ENCODE peak calls at places on chromosomes 3 and 15, in seven cellular contexts. One of them, this sample, is unnamed.

GRCh38 chr15:67542462-67543347 is at the start of gene MAP2K5:
- DNase-seq in body of pancreas: peak; percentile 84
- DNase-seq in heart left ventricle: peak; percentile 90
- DNase-seq in IMR-90: peak; percentile 57
- DNase-seq in tibial nerve: peak; percentile 78
- DNase-seq in HCT116: no peak
- DNase-seq in adrenal gland: peak; percentile 86
- DNase-seq in this sample: peak; percentile 87

GRCh38 chr3:21944251-21944650 is 193.2 kb upstream of the ZNF385D start:
- DNase-seq in IMR-90: no peak
- DNase-seq in body of pancreas: no peak
- DNase-seq in HCT116: no peak
- DNase-seq in heart left ventricle: no peak
- DNase-seq in adrenal gland: no peak
- DNase-seq in tibial nerve: no peak
- DNase-seq in this sample: no peak

GRCh38 chr3:187131981-187132380 is 7.3 kb downstream of the RPL39L start:
- DNase-seq in HCT116: no peak
- DNase-seq in IMR-90: peak; percentile 6
- DNase-seq in heart left ventricle: no peak
- DNase-seq in body of pancreas: no peak
- DNase-seq in adrenal gland: no peak
- DNase-seq in tibial nerve: no peak
- DNase-seq in this sample: no peak

GRCh38 chr3:49867871-49868321 is 1.8 kb downstream of the CAMKV start:
- DNase-seq in heart left ventricle: no peak
- DNase-seq in body of pancreas: no peak
- DNase-seq in IMR-90: peak; percentile 44
- DNase-seq in tibial nerve: no peak
- DNase-seq in HCT116: no peak
- DNase-seq in adrenal gland: no peak
- DNase-seq in this sample: peak; percentile 65

GRCh38 chr15:73330206-73331051 is 38.3 kb downstream of the HCN4 start:
- DNase-seq in adrenal gland: no peak
- DNase-seq in body of pancreas: no peak
- DNase-seq in HCT116: no peak
- DNase-seq in IMR-90: no peak
- DNase-seq in tibial nerve: no peak
- DNase-seq in heart left ventricle: no peak
- DNase-seq in this sample: no peak

GRCh38 chr3:37338500-37338899 is 164.1 kb upstream of the LRRFIP2 start:
- DNase-seq in HCT116: no peak
- DNase-seq in IMR-90: no peak
- DNase-seq in body of pancreas: no peak
- DNase-seq in adrenal gland: no peak
- DNase-seq in heart left ventricle: no peak
- DNase-seq in tibial nerve: no peak
- DNase-seq in this sample: no peak

GRCh38 chr3:31312400-31312799 is 220.3 kb upstream of the STT3B start:
- DNase-seq in adrenal gland: no peak
- DNase-seq in HCT116: no peak
- DNase-seq in heart left ventricle: no peak
- DNase-seq in IMR-90: no peak
- DNase-seq in tibial nerve: no peak
- DNase-seq in body of pancreas: no peak
- DNase-seq in this sample: no peak

GRCh38 chr3:36695769-36696137 is 68.6 kb downstream of the DCLK3 start:
- DNase-seq in IMR-90: peak; percentile 91
- DNase-seq in HCT116: no peak
- DNase-seq in body of pancreas: no peak
- DNase-seq in tibial nerve: no peak
- DNase-seq in adrenal gland: no peak
- DNase-seq in heart left ventricle: no peak
- DNase-seq in this sample: no peak

GRCh38 chr3:43171770-43172169 is 65.9 kb upstream of the POMGNT2 start:
- DNase-seq in HCT116: no peak
- DNase-seq in heart left ventricle: no peak
- DNase-seq in body of pancreas: no peak
- DNase-seq in adrenal gland: no peak
- DNase-seq in tibial nerve: no peak
- DNase-seq in IMR-90: no peak
- DNase-seq in this sample: no peak

GRCh38 chr3:176789281-176789705 is 408.0 kb downstream of the TBL1XR1 start:
- DNase-seq in adrenal gland: no peak
- DNase-seq in tibial nerve: no peak
- DNase-seq in HCT116: no peak
- DNase-seq in IMR-90: no peak
- DNase-seq in body of pancreas: no peak
- DNase-seq in heart left ventricle: no peak
- DNase-seq in this sample: no peak

GRCh38 chr15:89662893-89663673 is 7.8 kb upstream of the KIF7 start:
- DNase-seq in heart left ventricle: peak; percentile 65
- DNase-seq in IMR-90: peak; percentile 92
- DNase-seq in HCT116: no peak
- DNase-seq in body of pancreas: no peak
- DNase-seq in adrenal gland: peak; percentile 78
- DNase-seq in tibial nerve: peak; percentile 71
- DNase-seq in this sample: no peak

GRCh38 chr3:131602011-131602779 is 99.4 kb upstream of the MRPL3 start:
- DNase-seq in body of pancreas: no peak
- DNase-seq in IMR-90: no peak
- DNase-seq in heart left ventricle: no peak
- DNase-seq in tibial nerve: no peak
- DNase-seq in HCT116: no peak
- DNase-seq in adrenal gland: no peak
- DNase-seq in this sample: no peak

GRCh38 chr15:62569460-62570404 is 404.6 kb upstream of the C2CD4B start:
- DNase-seq in HCT116: no peak
- DNase-seq in adrenal gland: peak; percentile 65
- DNase-seq in tibial nerve: peak; percentile 63
- DNase-seq in IMR-90: peak; percentile 96
- DNase-seq in heart left ventricle: peak; percentile 39
- DNase-seq in body of pancreas: peak; percentile 74
- DNase-seq in this sample: no peak

GRCh38 chr15:25641762-25642161 is 202.9 kb upstream of the UBE3A start:
- DNase-seq in HCT116: no peak
- DNase-seq in heart left ventricle: no peak
- DNase-seq in body of pancreas: no peak
- DNase-seq in tibial nerve: no peak
- DNase-seq in adrenal gland: no peak
- DNase-seq in IMR-90: no peak
- DNase-seq in this sample: no peak

GRCh38 chr3:8550619-8551018 is 49.0 kb downstream of the LMCD1 start:
- DNase-seq in IMR-90: no peak
- DNase-seq in HCT116: no peak
- DNase-seq in heart left ventricle: no peak
- DNase-seq in body of pancreas: no peak
- DNase-seq in tibial nerve: peak; percentile 24
- DNase-seq in adrenal gland: no peak
- DNase-seq in this sample: no peak

GRCh38 chr3:197372076-197372661 is 73.8 kb upstream of the DLG1 start:
- DNase-seq in tibial nerve: no peak
- DNase-seq in HCT116: no peak
- DNase-seq in IMR-90: peak; percentile 87
- DNase-seq in adrenal gland: no peak
- DNase-seq in body of pancreas: no peak
- DNase-seq in heart left ventricle: no peak
- DNase-seq in this sample: no peak

GRCh38 chr3:15241341-15241740 is 35.3 kb downstream of the CAPN7 start:
- DNase-seq in IMR-90: no peak
- DNase-seq in HCT116: peak; percentile 13
- DNase-seq in heart left ventricle: no peak
- DNase-seq in adrenal gland: peak; percentile 55
- DNase-seq in tibial nerve: no peak
- DNase-seq in body of pancreas: no peak
- DNase-seq in this sample: peak; percentile 57

GRCh38 chr3:81592101-81592500 is 169.3 kb downstream of the GBE1 start:
- DNase-seq in body of pancreas: no peak
- DNase-seq in tibial nerve: no peak
- DNase-seq in HCT116: no peak
- DNase-seq in adrenal gland: no peak
- DNase-seq in IMR-90: peak; percentile 70
- DNase-seq in heart left ventricle: no peak
- DNase-seq in this sample: no peak

GRCh38 chr15:59353994-59354951 is 18.4 kb downstream of the MYO1E start:
- DNase-seq in heart left ventricle: no peak
- DNase-seq in adrenal gland: no peak
- DNase-seq in tibial nerve: no peak
- DNase-seq in IMR-90: no peak
- DNase-seq in HCT116: no peak
- DNase-seq in body of pancreas: no peak
- DNase-seq in this sample: no peak

GRCh38 chr3:140308535-140308934 is 369.3 kb upstream of the TRIM42 start:
- DNase-seq in heart left ventricle: no peak
- DNase-seq in IMR-90: no peak
- DNase-seq in tibial nerve: no peak
- DNase-seq in body of pancreas: no peak
- DNase-seq in adrenal gland: no peak
- DNase-seq in HCT116: no peak
- DNase-seq in this sample: no peak

GRCh38 chr3:188218571-188218970 is 64.6 kb downstream of the LPP start:
- DNase-seq in adrenal gland: no peak
- DNase-seq in HCT116: no peak
- DNase-seq in tibial nerve: no peak
- DNase-seq in heart left ventricle: no peak
- DNase-seq in body of pancreas: no peak
- DNase-seq in IMR-90: no peak
- DNase-seq in this sample: no peak

GRCh38 chr15:79372428-79372827 is 59.7 kb upstream of the MINAR1 start:
- DNase-seq in heart left ventricle: no peak
- DNase-seq in body of pancreas: no peak
- DNase-seq in HCT116: no peak
- DNase-seq in IMR-90: no peak
- DNase-seq in tibial nerve: no peak
- DNase-seq in adrenal gland: no peak
- DNase-seq in this sample: no peak

GRCh38 chr3:116474356-116475200 is 29.3 kb upstream of the LSAMP start:
- DNase-seq in heart left ventricle: no peak
- DNase-seq in IMR-90: peak; percentile 17
- DNase-seq in HCT116: no peak
- DNase-seq in adrenal gland: no peak
- DNase-seq in body of pancreas: no peak
- DNase-seq in tibial nerve: no peak
- DNase-seq in this sample: no peak

GRCh38 chr3:114092151-114093000 is 35.8 kb downstream of the QTRT2 start:
- DNase-seq in HCT116: no peak
- DNase-seq in body of pancreas: no peak
- DNase-seq in adrenal gland: peak; percentile 27
- DNase-seq in heart left ventricle: peak; percentile 13
- DNase-seq in IMR-90: no peak
- DNase-seq in tibial nerve: no peak
- DNase-seq in this sample: no peak
- TF ChIP-seq POLR2A in HCT116: no peak
- TF ChIP-seq POLR2A in body of pancreas: no peak
- TF ChIP-seq POLR2A in adrenal gland: no peak
- TF ChIP-seq POLR2A in heart left ventricle: no peak
- TF ChIP-seq POLR2A in IMR-90: no peak
- TF ChIP-seq POLR2A in tibial nerve: no peak
- TF ChIP-seq POLR2A in this sample: no peak

GRCh38 chr15:40511472-40512133 is 40.8 kb downstream of the CHST14 start:
- DNase-seq in heart left ventricle: peak; percentile 75
- DNase-seq in tibial nerve: peak; percentile 34
- DNase-seq in adrenal gland: peak; percentile 78
- DNase-seq in IMR-90: no peak
- DNase-seq in HCT116: no peak
- DNase-seq in body of pancreas: peak; percentile 80
- DNase-seq in this sample: peak; percentile 81
- TF ChIP-seq POLR2A in heart left ventricle: no peak
- TF ChIP-seq POLR2A in tibial nerve: no peak
- TF ChIP-seq POLR2A in adrenal gland: no peak
- TF ChIP-seq POLR2A in IMR-90: no peak
- TF ChIP-seq POLR2A in HCT116: peak; percentile 83
- TF ChIP-seq POLR2A in body of pancreas: peak; percentile 28
- TF ChIP-seq POLR2A in this sample: no peak

DNA sequence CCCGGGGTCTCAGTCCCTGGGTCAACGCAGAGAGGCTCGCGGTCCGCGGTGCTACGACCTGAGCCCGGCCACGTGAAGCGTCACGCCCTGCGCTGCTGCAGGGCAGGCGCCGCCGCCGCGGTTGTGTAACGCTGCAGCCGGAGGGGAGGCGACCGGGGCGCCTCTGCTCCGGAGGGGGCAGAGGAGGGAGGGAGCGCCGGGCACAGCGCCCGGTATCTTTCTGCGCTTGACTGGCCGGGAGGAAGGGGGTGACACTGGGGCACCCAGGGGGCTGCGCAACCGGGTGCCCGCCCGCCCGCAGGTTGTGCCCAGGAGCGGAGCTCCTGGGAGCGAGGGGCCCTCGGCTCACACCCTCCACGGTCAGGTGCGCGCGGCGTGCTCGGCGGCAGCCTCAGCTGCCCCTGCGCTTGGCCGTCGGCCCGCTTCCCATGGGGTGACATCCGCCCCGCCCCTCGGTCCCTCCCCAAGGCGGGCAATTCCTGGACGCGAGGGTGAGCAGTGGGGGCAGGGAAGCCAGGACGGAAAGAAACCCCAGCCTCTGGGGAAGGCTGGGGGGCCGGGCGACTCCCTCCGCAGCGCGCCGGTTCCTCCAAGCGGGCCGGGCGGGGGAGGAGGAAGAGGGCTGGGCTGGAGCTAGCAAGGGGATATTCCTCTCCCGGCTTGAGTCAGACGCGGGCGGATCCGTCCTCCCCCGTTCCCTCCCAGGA is 825 bp upstream of the BHLHE40 start:
- DNase-seq in IMR-90: peak; percentile 97
- DNase-seq in heart left ventricle: peak; percentile 98
- DNase-seq in tibial nerve: peak; percentile 85
- DNase-seq in body of pancreas: peak; percentile 98
- DNase-seq in adrenal gland: peak; percentile 99
- DNase-seq in HCT116: peak; percentile 94
- DNase-seq in this sample: peak; percentile 71
- TF ChIP-seq POLR2A in IMR-90: peak; percentile 22
- TF ChIP-seq POLR2A in heart left ventricle: no peak
- TF ChIP-seq POLR2A in tibial nerve: no peak
- TF ChIP-seq POLR2A in body of pancreas: peak; percentile 91
- TF ChIP-seq POLR2A in adrenal gland: peak; percentile 84
- TF ChIP-seq POLR2A in HCT116: peak; percentile 60
- TF ChIP-seq POLR2A in this sample: peak; percentile 80

GRCh38 chr3:114451561-114452018 is 157.8 kb downstream of the TIGIT start:
- DNase-seq in heart left ventricle: peak; percentile 51
- DNase-seq in body of pancreas: peak; percentile 34
- DNase-seq in IMR-90: peak; percentile 74
- DNase-seq in tibial nerve: peak; percentile 49
- DNase-seq in HCT116: no peak
- DNase-seq in adrenal gland: no peak
- DNase-seq in this sample: no peak

GRCh38 chr3:114451051-114451451 is 157.2 kb downstream of the TIGIT start:
- DNase-seq in IMR-90: no peak
- DNase-seq in tibial nerve: no peak
- DNase-seq in heart left ventricle: no peak
- DNase-seq in HCT116: no peak
- DNase-seq in adrenal gland: no peak
- DNase-seq in body of pancreas: no peak
- DNase-seq in this sample: no peak

GRCh38 chr3:114449271-114450007 is 155.6 kb downstream of the TIGIT start:
- DNase-seq in body of pancreas: no peak
- DNase-seq in adrenal gland: no peak
- DNase-seq in IMR-90: no peak
- DNase-seq in HCT116: no peak
- DNase-seq in tibial nerve: no peak
- DNase-seq in heart left ventricle: no peak
- DNase-seq in this sample: no peak

GRCh38 chr3:114447950-114448479 is 154.2 kb downstream of the TIGIT start:
- DNase-seq in adrenal gland: no peak
- DNase-seq in HCT116: no peak
- DNase-seq in body of pancreas: no peak
- DNase-seq in tibial nerve: no peak
- DNase-seq in IMR-90: no peak
- DNase-seq in heart left ventricle: no peak
- DNase-seq in this sample: no peak

GRCh38 chr3:114450008-114450596 is 156.3 kb downstream of the TIGIT start:
- DNase-seq in adrenal gland: no peak
- DNase-seq in heart left ventricle: no peak
- DNase-seq in body of pancreas: no peak
- DNase-seq in tibial nerve: no peak
- DNase-seq in HCT116: no peak
- DNase-seq in IMR-90: no peak
- DNase-seq in this sample: no peak
- TF ChIP-seq POLR2A in adrenal gland: no peak
- TF ChIP-seq POLR2A in heart left ventricle: no peak
- TF ChIP-seq POLR2A in body of pancreas: no peak
- TF ChIP-seq POLR2A in tibial nerve: no peak
- TF ChIP-seq POLR2A in HCT116: no peak
- TF ChIP-seq POLR2A in IMR-90: no peak
- TF ChIP-seq POLR2A in this sample: no peak